ENCODE peak calls at places on chromosomes 2 and 18, in five cellular contexts. One of them, this sample, is unnamed.

GRCh38 chr2:133200684-133201421 is 367.4 kb downstream of the NCKAP5 start:
- DNase-seq in effector CD4-positive, alpha-beta T cell: no peak
- DNase-seq in neural progenitor cell: no peak
- DNase-seq in stimulated activated CD8-positive, alpha-beta memory T cell treated with anti-CD3 and anti-CD28 coated beads, Interleukin-7, amount 100 ng/mL, for 48 hours: no peak
- DNase-seq in MCF 10A: peak
- DNase-seq in this sample: peak

GRCh38 chr2:197847666-197848401 is 43.4 kb downstream of the PLCL1 start:
- DNase-seq in effector CD4-positive, alpha-beta T cell: no peak
- DNase-seq in neural progenitor cell: no peak
- DNase-seq in stimulated activated CD8-positive, alpha-beta memory T cell treated with anti-CD3 and anti-CD28 coated beads, Interleukin-7, amount 100 ng/mL, for 48 hours: no peak
- DNase-seq in MCF 10A: no peak
- DNase-seq in this sample: peak

GRCh38 chr2:206083602-206084467 is 2.1 kb downstream of the INO80D start:
- DNase-seq in effector CD4-positive, alpha-beta T cell: no peak
- DNase-seq in neural progenitor cell: peak
- DNase-seq in stimulated activated CD8-positive, alpha-beta memory T cell treated with anti-CD3 and anti-CD28 coated beads, Interleukin-7, amount 100 ng/mL, for 48 hours: peak
- DNase-seq in MCF 10A: peak
- DNase-seq in this sample: peak

GRCh38 chr2:239918749-239919148 is 106.4 kb downstream of the NDUFA10 start:
- DNase-seq in effector CD4-positive, alpha-beta T cell: no peak
- DNase-seq in neural progenitor cell: no peak
- DNase-seq in stimulated activated CD8-positive, alpha-beta memory T cell treated with anti-CD3 and anti-CD28 coated beads, Interleukin-7, amount 100 ng/mL, for 48 hours: no peak
- DNase-seq in MCF 10A: no peak
- DNase-seq in this sample: no peak

GRCh38 chr2:65081232-65081685 is 25.0 kb downstream of the CEP68 start:
- DNase-seq in effector CD4-positive, alpha-beta T cell: no peak
- DNase-seq in neural progenitor cell: no peak
- DNase-seq in stimulated activated CD8-positive, alpha-beta memory T cell treated with anti-CD3 and anti-CD28 coated beads, Interleukin-7, amount 100 ng/mL, for 48 hours: no peak
- DNase-seq in MCF 10A: no peak
- DNase-seq in this sample: no peak

GRCh38 chr2:134683561-134684112 is 35.2 kb downstream of the TMEM163 start:
- DNase-seq in effector CD4-positive, alpha-beta T cell: no peak
- DNase-seq in neural progenitor cell: no peak
- DNase-seq in stimulated activated CD8-positive, alpha-beta memory T cell treated with anti-CD3 and anti-CD28 coated beads, Interleukin-7, amount 100 ng/mL, for 48 hours: peak
- DNase-seq in MCF 10A: peak
- DNase-seq in this sample: peak

GRCh38 chr2:178128836-178129630 is 16.8 kb downstream of the RBM45 start:
- DNase-seq in effector CD4-positive, alpha-beta T cell: no peak
- DNase-seq in neural progenitor cell: no peak
- DNase-seq in stimulated activated CD8-positive, alpha-beta memory T cell treated with anti-CD3 and anti-CD28 coated beads, Interleukin-7, amount 100 ng/mL, for 48 hours: no peak
- DNase-seq in MCF 10A: no peak
- DNase-seq in this sample: peak

GRCh38 chr2:196182439-196183171 is 11.2 kb upstream of the STK17B start:
- DNase-seq in effector CD4-positive, alpha-beta T cell: no peak
- DNase-seq in neural progenitor cell: no peak
- DNase-seq in stimulated activated CD8-positive, alpha-beta memory T cell treated with anti-CD3 and anti-CD28 coated beads, Interleukin-7, amount 100 ng/mL, for 48 hours: no peak
- DNase-seq in MCF 10A: no peak
- DNase-seq in this sample: no peak

GRCh38 chr2:241272298-241272721 is 43.2 kb downstream of the HDLBP start:
- DNase-seq in effector CD4-positive, alpha-beta T cell: peak
- DNase-seq in neural progenitor cell: peak
- DNase-seq in stimulated activated CD8-positive, alpha-beta memory T cell treated with anti-CD3 and anti-CD28 coated beads, Interleukin-7, amount 100 ng/mL, for 48 hours: no peak
- DNase-seq in MCF 10A: no peak
- DNase-seq in this sample: peak

GRCh38 chr18:32289480-32290075 is 99.7 kb downstream of the MEP1B start:
- DNase-seq in effector CD4-positive, alpha-beta T cell: no peak
- DNase-seq in neural progenitor cell: peak
- DNase-seq in stimulated activated CD8-positive, alpha-beta memory T cell treated with anti-CD3 and anti-CD28 coated beads, Interleukin-7, amount 100 ng/mL, for 48 hours: peak
- DNase-seq in MCF 10A: peak
- DNase-seq in this sample: peak

GRCh38 chr2:29317077-29317517 is 201.9 kb downstream of the CLIP4 start:
- DNase-seq in effector CD4-positive, alpha-beta T cell: no peak
- DNase-seq in neural progenitor cell: no peak
- DNase-seq in stimulated activated CD8-positive, alpha-beta memory T cell treated with anti-CD3 and anti-CD28 coated beads, Interleukin-7, amount 100 ng/mL, for 48 hours: no peak
- DNase-seq in MCF 10A: peak
- DNase-seq in this sample: no peak

GRCh38 chr2:72533767-72534166 is 292.1 kb downstream of the EXOC6B start:
- DNase-seq in effector CD4-positive, alpha-beta T cell: no peak
- DNase-seq in neural progenitor cell: no peak
- DNase-seq in stimulated activated CD8-positive, alpha-beta memory T cell treated with anti-CD3 and anti-CD28 coated beads, Interleukin-7, amount 100 ng/mL, for 48 hours: no peak
- DNase-seq in MCF 10A: peak
- DNase-seq in this sample: peak

GRCh38 chr2:1859671-1860450 is 115.5 kb upstream of the PXDN start:
- DNase-seq in effector CD4-positive, alpha-beta T cell: no peak
- DNase-seq in neural progenitor cell: no peak
- DNase-seq in stimulated activated CD8-positive, alpha-beta memory T cell treated with anti-CD3 and anti-CD28 coated beads, Interleukin-7, amount 100 ng/mL, for 48 hours: no peak
- DNase-seq in MCF 10A: no peak
- DNase-seq in this sample: no peak

GRCh38 chr2:121095257-121096080 is 189.5 kb downstream of the TFCP2L1 start:
- DNase-seq in effector CD4-positive, alpha-beta T cell: no peak
- DNase-seq in neural progenitor cell: peak
- DNase-seq in stimulated activated CD8-positive, alpha-beta memory T cell treated with anti-CD3 and anti-CD28 coated beads, Interleukin-7, amount 100 ng/mL, for 48 hours: no peak
- DNase-seq in MCF 10A: peak
- DNase-seq in this sample: peak

GRCh38 chr2:72980535-72981217 is 63.4 kb downstream of the EMX1 start:
- DNase-seq in effector CD4-positive, alpha-beta T cell: no peak
- DNase-seq in neural progenitor cell: no peak
- DNase-seq in stimulated activated CD8-positive, alpha-beta memory T cell treated with anti-CD3 and anti-CD28 coated beads, Interleukin-7, amount 100 ng/mL, for 48 hours: no peak
- DNase-seq in MCF 10A: no peak
- DNase-seq in this sample: peak

GRCh38 chr18:49668583-49669290 is 106.9 kb downstream of the LIPG start:
- DNase-seq in effector CD4-positive, alpha-beta T cell: no peak
- DNase-seq in neural progenitor cell: peak
- DNase-seq in stimulated activated CD8-positive, alpha-beta memory T cell treated with anti-CD3 and anti-CD28 coated beads, Interleukin-7, amount 100 ng/mL, for 48 hours: no peak
- DNase-seq in MCF 10A: no peak
- DNase-seq in this sample: peak

GRCh38 chr2:133579295-133579694 is 11.0 kb upstream of the NCKAP5 start:
- DNase-seq in effector CD4-positive, alpha-beta T cell: no peak
- DNase-seq in neural progenitor cell: no peak
- DNase-seq in stimulated activated CD8-positive, alpha-beta memory T cell treated with anti-CD3 and anti-CD28 coated beads, Interleukin-7, amount 100 ng/mL, for 48 hours: no peak
- DNase-seq in MCF 10A: peak
- DNase-seq in this sample: peak

GRCh38 chr2:230921806-230922595 is 3.0 kb downstream of the GPR55 start:
- DNase-seq in effector CD4-positive, alpha-beta T cell: no peak
- DNase-seq in neural progenitor cell: no peak
- DNase-seq in stimulated activated CD8-positive, alpha-beta memory T cell treated with anti-CD3 and anti-CD28 coated beads, Interleukin-7, amount 100 ng/mL, for 48 hours: no peak
- DNase-seq in MCF 10A: no peak
- DNase-seq in this sample: no peak

GRCh38 chr2:142041105-142041504 is 89.7 kb downstream of the LRP1B start:
- DNase-seq in effector CD4-positive, alpha-beta T cell: no peak
- DNase-seq in neural progenitor cell: no peak
- DNase-seq in stimulated activated CD8-positive, alpha-beta memory T cell treated with anti-CD3 and anti-CD28 coated beads, Interleukin-7, amount 100 ng/mL, for 48 hours: no peak
- DNase-seq in MCF 10A: no peak
- DNase-seq in this sample: peak

GRCh38 chr2:216229488-216229887 is 120.3 kb downstream of the XRCC5 start:
- DNase-seq in effector CD4-positive, alpha-beta T cell: no peak
- DNase-seq in neural progenitor cell: no peak
- DNase-seq in stimulated activated CD8-positive, alpha-beta memory T cell treated with anti-CD3 and anti-CD28 coated beads, Interleukin-7, amount 100 ng/mL, for 48 hours: no peak
- DNase-seq in MCF 10A: no peak
- DNase-seq in this sample: no peak

GRCh38 chr2:9753665-9754531 is 89.4 kb upstream of the TAF1B start:
- DNase-seq in effector CD4-positive, alpha-beta T cell: peak
- DNase-seq in neural progenitor cell: no peak
- DNase-seq in stimulated activated CD8-positive, alpha-beta memory T cell treated with anti-CD3 and anti-CD28 coated beads, Interleukin-7, amount 100 ng/mL, for 48 hours: peak
- DNase-seq in MCF 10A: peak
- DNase-seq in this sample: no peak

GRCh38 chr18:3584897-3585460 is 135.0 kb downstream of the TGIF1 start:
- DNase-seq in effector CD4-positive, alpha-beta T cell: no peak
- DNase-seq in neural progenitor cell: no peak
- DNase-seq in stimulated activated CD8-positive, alpha-beta memory T cell treated with anti-CD3 and anti-CD28 coated beads, Interleukin-7, amount 100 ng/mL, for 48 hours: no peak
- DNase-seq in MCF 10A: no peak
- DNase-seq in this sample: no peak

GRCh38 chr2:200129756-200130462 is 174.5 kb downstream of the MAIP1 start:
- DNase-seq in effector CD4-positive, alpha-beta T cell: no peak
- DNase-seq in neural progenitor cell: no peak
- DNase-seq in stimulated activated CD8-positive, alpha-beta memory T cell treated with anti-CD3 and anti-CD28 coated beads, Interleukin-7, amount 100 ng/mL, for 48 hours: no peak
- DNase-seq in MCF 10A: peak
- DNase-seq in this sample: no peak

GRCh38 chr2:104852161-104852689 is 1.7 kb upstream of the POU3F3 start:
- DNase-seq in effector CD4-positive, alpha-beta T cell: no peak
- DNase-seq in neural progenitor cell: peak
- DNase-seq in stimulated activated CD8-positive, alpha-beta memory T cell treated with anti-CD3 and anti-CD28 coated beads, Interleukin-7, amount 100 ng/mL, for 48 hours: no peak
- DNase-seq in MCF 10A: no peak
- DNase-seq in this sample: peak

GRCh38 chr2:236045264-236046235 is 122.6 kb downstream of the GBX2 start:
- DNase-seq in effector CD4-positive, alpha-beta T cell: no peak
- DNase-seq in neural progenitor cell: no peak
- DNase-seq in stimulated activated CD8-positive, alpha-beta memory T cell treated with anti-CD3 and anti-CD28 coated beads, Interleukin-7, amount 100 ng/mL, for 48 hours: no peak
- DNase-seq in MCF 10A: peak
- DNase-seq in this sample: no peak

GRCh38 chr2:235238537-235238936 is 255.3 kb upstream of the AGAP1 start:
- DNase-seq in effector CD4-positive, alpha-beta T cell: no peak
- DNase-seq in neural progenitor cell: no peak
- DNase-seq in stimulated activated CD8-positive, alpha-beta memory T cell treated with anti-CD3 and anti-CD28 coated beads, Interleukin-7, amount 100 ng/mL, for 48 hours: no peak
- DNase-seq in MCF 10A: peak
- DNase-seq in this sample: peak

GRCh38 chr18:8116346-8117007 is 492.8 kb upstream of the RAB12 start:
- DNase-seq in effector CD4-positive, alpha-beta T cell: no peak
- DNase-seq in neural progenitor cell: no peak
- DNase-seq in stimulated activated CD8-positive, alpha-beta memory T cell treated with anti-CD3 and anti-CD28 coated beads, Interleukin-7, amount 100 ng/mL, for 48 hours: no peak
- DNase-seq in MCF 10A: peak
- DNase-seq in this sample: peak

GRCh38 chr2:230865766-230866703 is 1.3 kb downstream of the ITM2C start:
- DNase-seq in effector CD4-positive, alpha-beta T cell: no peak
- DNase-seq in neural progenitor cell: peak
- DNase-seq in stimulated activated CD8-positive, alpha-beta memory T cell treated with anti-CD3 and anti-CD28 coated beads, Interleukin-7, amount 100 ng/mL, for 48 hours: no peak
- DNase-seq in MCF 10A: no peak
- DNase-seq in this sample: peak

GRCh38 chr18:9996104-9996503 is 82.3 kb downstream of the VAPA start:
- DNase-seq in effector CD4-positive, alpha-beta T cell: no peak
- DNase-seq in neural progenitor cell: no peak
- DNase-seq in stimulated activated CD8-positive, alpha-beta memory T cell treated with anti-CD3 and anti-CD28 coated beads, Interleukin-7, amount 100 ng/mL, for 48 hours: no peak
- DNase-seq in MCF 10A: no peak
- DNase-seq in this sample: no peak

GRCh38 chr18:8142131-8142711 is 467.0 kb upstream of the RAB12 start:
- DNase-seq in effector CD4-positive, alpha-beta T cell: no peak
- DNase-seq in neural progenitor cell: no peak
- DNase-seq in stimulated activated CD8-positive, alpha-beta memory T cell treated with anti-CD3 and anti-CD28 coated beads, Interleukin-7, amount 100 ng/mL, for 48 hours: no peak
- DNase-seq in MCF 10A: no peak
- DNase-seq in this sample: peak

GRCh38 chr2:119248311-119248710 is 24.7 kb downstream of the STEAP3 start:
- DNase-seq in effector CD4-positive, alpha-beta T cell: no peak
- DNase-seq in neural progenitor cell: no peak
- DNase-seq in stimulated activated CD8-positive, alpha-beta memory T cell treated with anti-CD3 and anti-CD28 coated beads, Interleukin-7, amount 100 ng/mL, for 48 hours: no peak
- DNase-seq in MCF 10A: peak
- DNase-seq in this sample: peak